ENCODE peak calls at places on chromosomes 5 and 9, in five cellular contexts. M, L, J, P and T are unnamed samples.

GRCh38 chr5:120465281-120465961 is 1.3 kb downstream of the PRR16 start:
- DNase-seq in M (no peak), L (no peak), J (peak; percentile 69), P (no peak), T (no peak)

GRCh38 chr5:36705055-36705454 is 98.6 kb downstream of the SLC1A3 start:
- DNase-seq in M (no peak), L (no peak), J (no peak), P (no peak), T (no peak)

GRCh38 chr9:128275198-128276007 is at the start of gene GOLGA2:
- DNase-seq in M (no peak), L (peak; percentile 54), J (peak; percentile 80), P (no peak), T (no peak)

GRCh38 chr5:76345582-76345981 is 57.5 kb upstream of the IQGAP2 start:
- DNase-seq in M (no peak), L (no peak), J (no peak), P (no peak), T (no peak)

GRCh38 chr9:908806-909205 is 67.3 kb downstream of the DMRT1 start:
- DNase-seq in M (no peak), L (no peak), J (no peak), P (no peak), T (no peak)

GRCh38 chr9:89969156-89969566 is 364.3 kb downstream of the GADD45G start:
- DNase-seq in M (no peak), L (no peak), J (no peak), P (no peak), T (no peak)

GRCh38 chr9:90457386-90458080 is 185.1 kb downstream of the DIRAS2 start:
- DNase-seq in M (no peak), L (no peak), J (no peak), P (no peak), T (no peak)

GRCh38 chr5:151464101-151464500 is 16.7 kb downstream of the SLC36A1 start:
- DNase-seq in M (no peak), L (no peak), J (no peak), P (no peak), T (no peak)

GRCh38 chr5:17400724-17401508 is 97.1 kb upstream of the TAF11L2 start:
- DNase-seq in M (no peak), L (no peak), J (no peak), P (no peak), T (no peak)

GRCh38 chr5:91018185-91018584 is 364.9 kb downstream of the ARRDC3 start:
- DNase-seq in M (no peak), L (no peak), J (no peak), P (no peak), T (no peak)

GRCh38 chr9:27660148-27660547 is 86.9 kb upstream of the C9orf72 start:
- DNase-seq in M (no peak), L (no peak), J (no peak), P (no peak), T (no peak)

GRCh38 chr9:119153402-119153801 is 215.8 kb downstream of the BRINP1 start:
- DNase-seq in M (no peak), L (no peak), J (no peak), P (no peak), T (no peak)

GRCh38 chr5:82106207-82106606 is 134.4 kb downstream of the ATG10 start:
- DNase-seq in M (no peak), L (no peak), J (no peak), P (no peak), T (no peak)

GRCh38 chr9:70933318-70933717 is 188.1 kb downstream of the TRPM3 start:
- DNase-seq in M (no peak), L (no peak), J (no peak), P (no peak), T (no peak)